ENCODE peak calls at places on chromosomes 2 and 18, in ten cellular contexts. N, C, J, W, A, R, F, I, Z and G are unnamed samples.

GRCh38 chr2:101256316-101256715 is 3.6 kb downstream of the CNOT11 start:
- DNase-seq in N (no peak), C (no peak), J (no peak), W (no peak), A (no peak), R (peak), F (no peak), I (no peak), Z (no peak), G (no peak)

GRCh38 chr18:3305354-3305762 is 43.4 kb downstream of the MYL12B start:
- DNase-seq in N (no peak), C (peak), J (peak), W (peak), A (peak), R (peak), F (no peak), I (no peak), Z (no peak), G (peak)

GRCh38 chr18:36066731-36067117 is 635 bp downstream of the RPRD1A start:
- DNase-seq in N (no peak), C (no peak), J (no peak), W (peak), A (peak), R (no peak), F (no peak), I (no peak), Z (no peak), G (no peak)

GRCh38 chr2:70790079-70790963 is at the start of gene FIGLA:
- DNase-seq in N (no peak), C (peak), J (no peak), W (no peak), A (no peak), R (no peak), F (no peak), I (no peak), Z (no peak), G (no peak)

GRCh38 chr2:127618551-127618950 is 27.4 kb upstream of the GPR17 start:
- DNase-seq in N (peak), C (no peak), J (no peak), W (no peak), A (no peak), R (peak), F (peak), I (no peak), Z (no peak), G (no peak)

GRCh38 chr2:238518127-238518827 is 91.5 kb downstream of the ASB1 start:
- DNase-seq in N (no peak), C (no peak), J (no peak), W (peak), A (peak), R (no peak), F (peak), I (no peak), Z (no peak), G (peak)

GRCh38 chr2:45192481-45192880 is 183.2 kb upstream of the SIX2 start:
- DNase-seq in N (no peak), C (no peak), J (no peak), W (no peak), A (no peak), R (no peak), F (no peak), I (no peak), Z (no peak), G (no peak)

GRCh38 chr18:72375628-72376027 is 168.5 kb downstream of the CBLN2 start:
- DNase-seq in N (no peak), C (peak), J (no peak), W (no peak), A (peak), R (peak), F (no peak), I (no peak), Z (no peak), G (no peak)

GRCh38 chr2:44777542-44777941 is 164.0 kb upstream of the SIX3 start:
- DNase-seq in N (no peak), C (peak), J (no peak), W (peak), A (no peak), R (no peak), F (no peak), I (no peak), Z (no peak), G (no peak)

GRCh38 chr18:39350916-39351315 is 1785.3 kb upstream of the CELF4 start:
- DNase-seq in N (no peak), C (no peak), J (no peak), W (no peak), A (no peak), R (no peak), F (no peak), I (no peak), Z (no peak), G (peak)

GRCh38 chr2:134669731-134670669 is 48.8 kb downstream of the TMEM163 start:
- DNase-seq in N (no peak), C (no peak), J (peak), W (no peak), A (no peak), R (no peak), F (no peak), I (peak), Z (peak), G (no peak)

GRCh38 chr2:102101844-102102635 is 40.5 kb upstream of the IL1R1 start:
- DNase-seq in N (peak), C (no peak), J (no peak), W (no peak), A (no peak), R (no peak), F (no peak), I (no peak), Z (no peak), G (no peak)

GRCh38 chr2:239694487-239694886 is 293.7 kb upstream of the HDAC4 start:
- DNase-seq in N (peak), C (no peak), J (no peak), W (no peak), A (no peak), R (no peak), F (no peak), I (no peak), Z (no peak), G (no peak)

GRCh38 chr18:72727038-72727690 is 140.6 kb downstream of the NETO1 start:
- DNase-seq in N (no peak), C (peak), J (no peak), W (no peak), A (no peak), R (peak), F (no peak), I (no peak), Z (no peak), G (no peak)

GRCh38 chr18:8341481-8342230 is 267.6 kb upstream of the RAB12 start:
- DNase-seq in N (peak), C (no peak), J (no peak), W (peak), A (peak), R (peak), F (no peak), I (no peak), Z (no peak), G (peak)

GRCh38 chr2:173667415-173667814 is 297.8 kb downstream of the SP3 start:
- DNase-seq in N (no peak), C (no peak), J (no peak), W (no peak), A (no peak), R (peak), F (no peak), I (no peak), Z (no peak), G (no peak)

GRCh38 chr2:219514196-219514761 is at the start of gene ASIC4:
- DNase-seq in N (no peak), C (no peak), J (no peak), W (no peak), A (peak), R (no peak), F (no peak), I (no peak), Z (no peak), G (no peak)

GRCh38 chr2:43083278-43083677 is 143.1 kb downstream of the ZFP36L2 start:
- DNase-seq in N (no peak), C (no peak), J (no peak), W (peak), A (no peak), R (no peak), F (peak), I (no peak), Z (no peak), G (peak)

GRCh38 chr2:196954001-196954400 is 27.5 kb upstream of the PGAP1 start:
- DNase-seq in N (no peak), C (no peak), J (no peak), W (no peak), A (no peak), R (no peak), F (no peak), I (no peak), Z (no peak), G (no peak)

GRCh38 chr2:111954602-111955332 is 56.4 kb downstream of the MERTK start:
- DNase-seq in N (no peak), C (no peak), J (no peak), W (no peak), A (no peak), R (no peak), F (no peak), I (no peak), Z (no peak), G (no peak)

GRCh38 chr2:238860966-238861730 is 13.3 kb downstream of the TWIST2 start:
- DNase-seq in N (no peak), C (no peak), J (no peak), W (peak), A (no peak), R (no peak), F (peak), I (no peak), Z (no peak), G (peak)

GRCh38 chr18:2444201-2444875 is 127.0 kb downstream of the METTL4 start:
- DNase-seq in N (no peak), C (no peak), J (no peak), W (no peak), A (no peak), R (no peak), F (no peak), I (no peak), Z (no peak), G (no peak)

GRCh38 chr2:36322108-36322507 is 33.5 kb upstream of the CRIM1 start:
- DNase-seq in N (no peak), C (no peak), J (no peak), W (peak), A (peak), R (peak), F (no peak), I (no peak), Z (no peak), G (peak)

GRCh38 chr2:46763861-46764260 is 151.7 kb downstream of the MCFD2 start:
- DNase-seq in N (no peak), C (no peak), J (no peak), W (peak), A (no peak), R (no peak), F (no peak), I (no peak), Z (no peak), G (peak)

GRCh38 chr18:39795350-39795749 is 2159.7 kb upstream of the PIK3C3 start:
- DNase-seq in N (no peak), C (no peak), J (no peak), W (no peak), A (no peak), R (no peak), F (no peak), I (no peak), Z (no peak), G (no peak)

GRCh38 chr2:77521931-77522470 is at the start of gene LRRTM4:
- DNase-seq in N (no peak), C (no peak), J (no peak), W (no peak), A (no peak), R (no peak), F (no peak), I (no peak), Z (no peak), G (no peak)

GRCh38 chr2:201937343-201937742 is 96.3 kb upstream of the FZD7 start:
- DNase-seq in N (no peak), C (no peak), J (no peak), W (no peak), A (no peak), R (no peak), F (no peak), I (no peak), Z (no peak), G (no peak)

GRCh38 chr2:71174207-71174606 is 43.8 kb downstream of the MPHOSPH10 start:
- DNase-seq in N (no peak), C (no peak), J (no peak), W (no peak), A (no peak), R (no peak), F (no peak), I (no peak), Z (no peak), G (no peak)

GRCh38 chr18:29874519-29875098 is 1167.9 kb downstream of the DSC3 start:
- DNase-seq in N (no peak), C (peak), J (no peak), W (peak), A (no peak), R (peak), F (no peak), I (no peak), Z (no peak), G (no peak)

GRCh38 chr2:181742908-181743722 is 62.8 kb upstream of the NEUROD1 start:
- DNase-seq in N (peak), C (peak), J (peak), W (peak), A (peak), R (peak), F (no peak), I (peak), Z (no peak), G (peak)

GRCh38 chr2:178072383-178073301 is at the start of gene PDE11A:
- DNase-seq in N (peak), C (peak), J (peak), W (peak), A (peak), R (peak), F (peak), I (no peak), Z (peak), G (peak)

GRCh38 chr2:59184281-59185020 is 943.3 kb upstream of the FANCL start:
- DNase-seq in N (no peak), C (peak), J (no peak), W (peak), A (no peak), R (no peak), F (no peak), I (no peak), Z (no peak), G (no peak)